ENCODE peak calls at places on chromosomes 6 and 20, in ten cellular contexts. K, T, W, C, M, O, G, X, H and P are unnamed samples.

GRCh38 chr6:130680118-130680517 is 147.1 kb upstream of the SMLR1 start:
- DNase-seq in M (peak), T (no peak), O (no peak), H (no peak), X (no peak), C (no peak), W (peak), G (peak), K (no peak), P (peak)

GRCh38 chr6:126396131-126396530 is 56.2 kb downstream of the CENPW start:
- DNase-seq in M (no peak), G (no peak), C (no peak), X (no peak), H (no peak), O (no peak), K (no peak), W (no peak), T (no peak), P (no peak)

GRCh38 chr20:44247676-44248419 is 740 bp downstream of the GDAP1L1 start:
- DNase-seq in H (peak), W (peak), G (peak), T (peak), C (peak), M (peak), O (no peak), K (no peak), X (peak), P (peak)

GRCh38 chr6:1971612-1972011 is 273.8 kb downstream of the GMDS start:
- DNase-seq in X (no peak), H (no peak), C (no peak), M (no peak), G (no peak), O (no peak), K (no peak), T (no peak), W (no peak), P (no peak)

GRCh38 chr20:51020657-51021056 is 2.2 kb downstream of the KCNG1 start:
- DNase-seq in H (no peak), O (no peak), G (no peak), K (no peak), W (no peak), C (no peak), M (no peak), X (no peak), T (no peak), P (no peak)

GRCh38 chr20:21397341-21398108 is at the start of gene NKX2-4:
- DNase-seq in M (no peak), O (no peak), C (peak), T (peak), X (no peak), K (no peak), H (no peak), W (no peak), G (no peak), P (no peak)

GRCh38 chr6:148628251-148628650 is 118.6 kb upstream of the UST start:
- DNase-seq in O (no peak), W (no peak), C (no peak), G (no peak), T (no peak), K (no peak), H (no peak), X (no peak), M (no peak), P (no peak)

GRCh38 chr6:44920952-44921491 is 407.1 kb upstream of the RUNX2 start:
- DNase-seq in G (peak), K (no peak), O (no peak), M (peak), W (no peak), X (no peak), T (no peak), H (no peak), C (peak), P (no peak)

GRCh38 chr6:25699649-25700048 is 47.6 kb downstream of the SCGN start:
- DNase-seq in O (no peak), C (no peak), H (no peak), W (no peak), G (no peak), X (no peak), T (no peak), K (no peak), M (no peak), P (no peak)

DNA sequence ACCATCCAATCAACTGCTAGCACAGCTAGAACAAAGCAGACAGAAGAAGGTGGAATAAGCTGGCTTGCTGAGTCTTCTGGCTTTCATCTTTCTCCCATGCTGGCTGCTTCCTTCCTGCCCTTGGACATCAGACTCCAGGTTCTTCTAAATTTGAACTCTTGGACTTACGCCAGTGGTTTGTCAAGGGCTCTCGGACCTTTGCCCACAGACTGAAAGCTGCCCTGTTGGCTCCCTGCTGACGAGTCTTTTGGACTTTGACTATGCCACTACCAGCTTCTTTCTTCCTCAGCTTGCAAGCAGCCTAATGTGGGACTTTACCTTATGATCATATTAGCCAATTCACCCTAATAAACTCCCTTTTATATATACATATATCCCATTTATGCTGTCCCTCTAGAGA is 164.1 kb upstream of the GJE1 start:
- DNase-seq in C (no peak), O (no peak), G (no peak), X (no peak), T (no peak), M (no peak), K (no peak), H (no peak), W (no peak), P (no peak)
- H3K4me3 ChIP-seq in C (no peak), O (no peak), G (no peak), X (no peak), T (no peak), M (no peak), K (no peak), H (no peak), W (no peak), P (no peak)

GRCh38 chr6:3240595-3240994 is 13.1 kb upstream of the TUBB2B start:
- DNase-seq in W (no peak), C (no peak), M (no peak), T (no peak), X (no peak), K (no peak), H (no peak), G (no peak), O (no peak), P (no peak)

GRCh38 chr6:3235486-3235885 is 8.0 kb upstream of the TUBB2B start:
- DNase-seq in T (no peak), X (no peak), M (no peak), W (no peak), H (no peak), G (no peak), K (no peak), O (no peak), C (no peak), P (no peak)

GRCh38 chr6:3239110-3239830 is 11.8 kb upstream of the TUBB2B start:
- DNase-seq in O (peak), W (no peak), K (no peak), M (no peak), T (no peak), G (no peak), X (no peak), C (no peak), H (no peak), P (no peak)

GRCh38 chr6:3235969-3236368 is 8.5 kb upstream of the TUBB2B start:
- DNase-seq in K (no peak), M (no peak), W (no peak), T (no peak), C (no peak), O (no peak), X (no peak), H (no peak), G (no peak), P (no peak)

GRCh38 chr6:3237761-3238662 is 10.6 kb upstream of the TUBB2B start:
- DNase-seq in H (no peak), X (no peak), W (no peak), O (no peak), G (no peak), T (no peak), K (no peak), C (no peak), M (no peak), P (peak)
- TF ChIP-seq CTCF in H (no peak), X (no peak), W (no peak), O (no peak), G (no peak), T (no peak), K (no peak), C (no peak), M (no peak), P (no peak)

GRCh38 chr20:64157878-64158277 is 6.4 kb upstream of the MYT1 start:
- DNase-seq in W (no peak), G (no peak), C (no peak), X (no peak), O (no peak), T (no peak), M (no peak), K (no peak), H (no peak), P (no peak)

GRCh38 chr20:64159711-64160110 is 4.5 kb upstream of the MYT1 start:
- DNase-seq in H (no peak), T (no peak), G (no peak), X (no peak), K (no peak), C (no peak), W (no peak), M (no peak), O (no peak), P (no peak)

GRCh38 chr20:64158346-64159285 is 5.6 kb upstream of the MYT1 start:
- DNase-seq in X (no peak), G (no peak), K (no peak), O (no peak), H (no peak), T (no peak), M (no peak), C (peak), W (no peak), P (no peak)

GRCh38 chr20:64160118-64160517 is 4.1 kb upstream of the MYT1 start:
- DNase-seq in O (no peak), T (no peak), G (no peak), C (no peak), X (no peak), K (no peak), H (no peak), M (no peak), W (no peak), P (no peak)

DNA sequence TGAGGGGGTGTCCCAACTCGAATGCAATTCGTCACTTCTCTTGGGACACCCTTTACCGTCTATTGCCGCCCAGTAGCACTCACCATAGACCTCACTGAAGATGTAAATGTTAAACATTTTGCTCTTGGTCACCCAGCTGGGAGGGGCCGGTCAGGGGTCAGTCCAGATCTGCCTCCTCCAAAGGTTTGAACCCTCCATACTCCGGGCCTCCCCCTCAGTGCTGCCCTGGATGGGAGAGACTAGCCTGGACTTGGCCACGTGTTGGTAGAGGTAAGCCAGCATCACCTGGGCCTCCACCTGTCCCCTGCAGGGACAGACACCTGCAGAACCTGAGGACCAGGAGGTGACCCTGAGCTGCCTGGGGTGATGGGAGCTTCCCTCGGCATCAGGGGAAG is 5.0 kb upstream of the MYT1 start:
- DNase-seq in T (no peak), C (no peak), O (no peak), G (no peak), K (no peak), H (no peak), X (no peak), M (no peak), W (no peak), P (no peak)
- H3K4me3 ChIP-seq in T (no peak), C (no peak), O (no peak), G (no peak), K (no peak), H (no peak), X (no peak), M (no peak), W (no peak), P (no peak)

DNA sequence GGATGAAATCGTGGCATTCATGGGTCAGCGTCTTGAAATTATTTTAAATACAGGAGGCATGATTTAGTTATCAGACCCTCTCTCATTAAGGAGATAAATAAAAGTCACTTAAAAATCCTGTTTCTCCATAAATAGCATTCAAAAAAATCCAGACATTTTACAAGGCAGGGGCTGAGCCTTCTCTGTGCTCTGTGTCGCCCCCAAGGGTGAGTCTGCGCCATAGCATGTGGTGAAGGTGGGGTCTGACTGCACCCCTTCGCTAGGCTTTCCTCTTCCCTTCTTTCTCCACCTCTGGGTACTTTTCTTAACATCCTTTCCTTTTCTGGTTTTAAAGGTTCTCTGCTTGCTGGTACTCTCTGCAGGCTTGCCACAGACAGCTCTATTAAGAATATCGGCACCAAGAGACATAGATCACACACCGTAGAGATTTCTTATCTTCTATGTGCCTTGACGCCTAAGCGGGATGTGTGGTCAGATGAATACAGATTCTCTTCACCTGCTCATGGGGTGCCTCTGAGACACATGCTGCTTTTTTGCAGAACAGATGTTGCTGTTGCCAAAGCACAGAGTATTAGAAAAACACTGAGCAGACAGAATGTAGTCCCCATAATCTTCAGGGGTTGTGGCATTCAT is 20.1 kb upstream of the FAM209A start:
- DNase-seq in M (no peak), H (no peak), X (peak), G (no peak), W (no peak), K (no peak), O (no peak), T (peak), C (no peak), P (peak)
- TF ChIP-seq CTCF in M (peak), H (no peak), X (peak), G (peak), W (peak), K (no peak), O (peak), T (peak), C (peak), P (peak)